ENCODE peak calls at places on chromosomes 7 and 10, in nine cellular contexts. T is HepG2; M is stimulated activated naive CD4-positive, alpha-beta T cell; J is breast epithelium; U is GM10248; E is DMS53; C is DMS 273 treated with DMSO at 0.1 percent for 48 hours; V is substantia nigra; G is astrocyte of the spinal cord. B is an unnamed sample.

GRCh38 chr7:1355568-1356340 is 103.5 kb downstream of the MICALL2 start:
- DNase-seq in U (no peak), G (no peak), J (no peak), V (no peak), C (no peak), T (no peak), M (no peak), E (no peak), B (no peak)

GRCh38 chr7:141986923-141987322 is 8.8 kb upstream of the MGAM start:
- DNase-seq in T (no peak), E (no peak), M (no peak), J (no peak), C (no peak), U (no peak), V (no peak), G (no peak), B (no peak)

GRCh38 chr7:66537380-66537779 is 91.3 kb upstream of the KCTD7 start:
- DNase-seq in G (no peak), U (no peak), V (no peak), T (no peak), E (no peak), M (no peak), C (no peak), J (no peak), B (no peak)

GRCh38 chr10:131830446-131831130 is 70.2 kb upstream of the PPP2R2D start:
- DNase-seq in V (no peak), G (no peak), T (no peak), E (no peak), C (no peak), U (no peak), M (no peak), J (peak; percentile 39), B (no peak)

GRCh38 chr7:105149827-105150226 is 135.8 kb downstream of the KMT2E start:
- DNase-seq in U (no peak), M (no peak), G (peak; percentile 33), C (no peak), T (no peak), V (no peak), J (no peak), E (no peak), B (no peak)

GRCh38 chr10:130073912-130074311 is 36.7 kb downstream of the C10orf143 start:
- DNase-seq in M (no peak), J (no peak), C (no peak), G (no peak), E (no peak), U (no peak), V (no peak), T (no peak), B (no peak)

GRCh38 chr10:128274938-128275337 is 148.7 kb upstream of the MKI67 start:
- DNase-seq in V (no peak), M (no peak), U (no peak), G (no peak), T (no peak), C (no peak), J (no peak), E (no peak), B (no peak)

GRCh38 chr7:45347804-45348203 is 190.2 kb downstream of the RAMP3 start:
- DNase-seq in T (no peak), V (no peak), M (no peak), J (no peak), E (peak; percentile 79), U (no peak), G (no peak), C (no peak), B (no peak)

GRCh38 chr7:84548366-84549085 is 353.9 kb upstream of the SEMA3A start:
- DNase-seq in U (no peak), C (no peak), E (no peak), V (no peak), J (no peak), M (no peak), T (no peak), G (peak; percentile 88), B (no peak)

GRCh38 chr10:88557659-88558058 is 25.5 kb downstream of the RNLS start:
- DNase-seq in C (no peak), U (no peak), T (no peak), G (peak; percentile 80), M (no peak), V (no peak), E (no peak), J (no peak), B (no peak)

GRCh38 chr7:4613855-4614548 is 68.1 kb upstream of the FOXK1 start:
- DNase-seq in J (no peak), U (no peak), V (no peak), T (no peak), G (peak; percentile 65), E (no peak), M (no peak), C (no peak), B (no peak)

GRCh38 chr10:83166344-83166743 is 973.0 kb upstream of the GHITM start:
- DNase-seq in E (peak; percentile 78), M (no peak), G (no peak), C (peak; percentile 58), U (no peak), J (no peak), T (no peak), V (no peak), B (peak; percentile 48)

GRCh38 chr7:73869011-73869785 is 8.2 kb downstream of the TMEM270 start:
- DNase-seq in U (no peak), V (no peak), M (no peak), J (no peak), E (no peak), G (no peak), C (no peak), T (no peak), B (no peak)

GRCh38 chr10:113027230-113027573 is 77.2 kb downstream of the TCF7L2 start:
- DNase-seq in G (no peak), E (no peak), V (no peak), T (no peak), J (no peak), M (no peak), C (no peak), U (no peak), B (no peak)

GRCh38 chr10:117460846-117461765 is 81.4 kb upstream of the EMX2 start:
- DNase-seq in E (no peak), C (no peak), V (no peak), G (no peak), M (no peak), T (no peak), U (no peak), J (no peak), B (no peak)

GRCh38 chr7:45417735-45418134 is 156.4 kb upstream of the ADCY1 start:
- DNase-seq in E (no peak), J (no peak), G (no peak), V (no peak), T (no peak), C (no peak), M (no peak), U (no peak), B (no peak)